ENCODE peak calls at places on chromosomes 1 and 21, in ten cellular contexts. G is dorsolateral prefrontal cortex; R is fibroblast of lung; J is neural progenitor cell; C is endodermal cell; E is astrocyte; S is CD4-positive, alpha-beta T cell; Y is progenitor cell of endocrine pancreas; T is cardiac muscle cell; K is omental fat pad. M is an unnamed sample.

GRCh38 chr1:53108646-53109580 is 33.5 kb downstream of the SLC1A7 start:
- DNase-seq in G (no peak), R (peak), J (no peak), C (peak), E (peak), S (no peak), Y (no peak), T (peak), K (no peak), M (no peak)

GRCh38 chr1:84683508-84683907 is 6.8 kb downstream of the SSX2IP start:
- DNase-seq in G (no peak), R (no peak), J (no peak), C (no peak), E (no peak), S (no peak), Y (no peak), T (no peak), K (no peak), M (no peak)

GRCh38 chr1:167490765-167491164 is 27.6 kb downstream of the CD247 start:
- DNase-seq in G (no peak), R (no peak), J (no peak), C (no peak), E (no peak), S (no peak), Y (no peak), T (no peak), K (no peak), M (no peak)

GRCh38 chr21:46116189-46116845 is 18.4 kb downstream of the COL6A2 start:
- DNase-seq in G (peak), R (no peak), J (no peak), C (peak), E (no peak), S (no peak), Y (peak), T (no peak), K (peak), M (no peak)

GRCh38 chr1:209800984-209801834 is 4.7 kb downstream of the IRF6 start:
- DNase-seq in G (no peak), R (peak), J (no peak), C (no peak), E (peak), S (no peak), Y (no peak), T (no peak), K (no peak), M (no peak)

GRCh38 chr1:71170925-71171324 is 90.1 kb upstream of the ZRANB2 start:
- DNase-seq in G (no peak), R (no peak), J (peak), C (no peak), E (no peak), S (no peak), Y (no peak), T (no peak), K (no peak), M (no peak)

GRCh38 chr1:202967684-202968281 is 726 bp upstream of the CYB5R1 start:
- DNase-seq in G (no peak), R (no peak), J (peak), C (no peak), E (no peak), S (no peak), Y (no peak), T (no peak), K (no peak), M (no peak)

GRCh38 chr1:41647202-41648135 is 163.0 kb upstream of the EDN2 start:
- DNase-seq in G (no peak), R (no peak), J (no peak), C (peak), E (no peak), S (no peak), Y (no peak), T (no peak), K (no peak), M (no peak)

GRCh38 chr1:208540724-208541123 is 296.5 kb upstream of the PLXNA2 start:
- DNase-seq in G (no peak), R (no peak), J (no peak), C (peak), E (no peak), S (no peak), Y (no peak), T (no peak), K (no peak), M (no peak)

GRCh38 chr1:180917306-180918065 is 4.8 kb downstream of the KIAA1614 start:
- DNase-seq in G (no peak), R (peak), J (peak), C (peak), E (no peak), S (no peak), Y (no peak), T (no peak), K (no peak), M (no peak)

GRCh38 chr1:27971674-27972073 is 11.9 kb downstream of the XKR8 start:
- DNase-seq in G (no peak), R (peak), J (no peak), C (no peak), E (no peak), S (no peak), Y (no peak), T (peak), K (no peak), M (no peak)

GRCh38 chr1:56080123-56080522 is 499.2 kb downstream of the PLPP3 start:
- DNase-seq in G (no peak), R (no peak), J (no peak), C (no peak), E (no peak), S (no peak), Y (no peak), T (no peak), K (no peak), M (no peak)

GRCh38 chr21:34352556-34352955 is 11.2 kb upstream of the KCNE2 start:
- DNase-seq in G (no peak), R (no peak), J (no peak), C (peak), E (no peak), S (no peak), Y (no peak), T (no peak), K (no peak), M (no peak)

GRCh38 chr1:230710543-230710904 is 3.4 kb downstream of the AGT start:
- DNase-seq in G (no peak), R (no peak), J (no peak), C (no peak), E (no peak), S (no peak), Y (no peak), T (no peak), K (no peak), M (no peak)

GRCh38 chr1:230707732-230708630 is 5.9 kb downstream of the AGT start:
- DNase-seq in G (no peak), R (no peak), J (no peak), C (no peak), E (no peak), S (no peak), Y (no peak), T (no peak), K (no peak), M (no peak)

GRCh38 chr1:230709619-230710542 is 4.0 kb downstream of the AGT start:
- DNase-seq in G (no peak), R (no peak), J (peak), C (no peak), E (no peak), S (no peak), Y (no peak), T (peak), K (no peak), M (no peak)

GRCh38 chr1:230706887-230707731 is 6.8 kb downstream of the AGT start:
- DNase-seq in G (no peak), R (no peak), J (no peak), C (no peak), E (no peak), S (no peak), Y (no peak), T (no peak), K (no peak), M (no peak)

GRCh38 chr1:230708631-230709580 is 5.0 kb downstream of the AGT start:
- DNase-seq in G (no peak), R (no peak), J (no peak), C (no peak), E (no peak), S (no peak), Y (no peak), T (no peak), K (no peak), M (no peak)
- TF ChIP-seq CTCF in G (no peak), R (no peak), J (no peak), C (no peak), E (no peak), S (no peak), Y (no peak), T (no peak), K (no peak), M (no peak)

DNA sequence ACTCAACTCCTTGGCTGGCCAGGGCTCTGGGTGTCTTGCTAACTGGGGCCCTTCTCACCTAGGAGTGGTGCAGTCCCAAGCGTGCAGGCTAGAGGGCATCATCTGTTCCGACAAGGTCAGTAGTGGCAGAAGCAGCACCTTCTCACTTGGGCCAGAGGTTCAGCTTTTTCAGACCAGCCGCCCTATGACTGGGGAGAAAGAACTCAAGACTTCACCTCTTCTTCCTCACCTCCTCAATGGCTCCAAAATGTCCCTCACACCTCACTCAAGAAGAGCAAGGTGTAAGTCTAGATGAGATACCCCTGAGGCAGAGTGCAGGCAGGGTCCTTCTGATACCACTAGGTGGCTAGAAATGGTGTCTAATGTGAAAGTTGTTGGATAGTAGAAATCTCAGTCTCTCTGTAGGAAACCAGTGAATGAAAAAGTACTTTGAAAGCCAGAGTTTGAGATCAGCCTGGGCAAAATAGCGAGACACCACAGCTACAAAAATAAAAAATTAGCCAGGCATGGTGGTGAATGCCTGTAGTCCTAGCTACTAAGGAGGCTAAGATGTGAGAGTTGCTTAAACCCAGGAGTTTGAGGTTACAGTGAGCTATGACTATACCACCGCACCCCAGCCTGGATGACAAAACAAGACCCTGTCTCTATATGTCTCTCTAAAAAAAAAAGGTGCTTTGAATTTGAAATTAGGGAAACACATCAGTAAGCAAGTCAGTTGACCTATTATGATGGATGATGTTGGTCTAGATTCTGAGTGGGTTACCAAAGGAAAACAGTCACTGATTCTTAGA is 8.6 kb upstream of the IL20 start:
- DNase-seq in G (no peak), R (no peak), J (no peak), C (peak), E (no peak), S (peak), Y (no peak), T (no peak), K (no peak), M (no peak)
- TF ChIP-seq CTCF in G (no peak), R (peak), J (peak), C (peak), E (no peak), S (peak), Y (peak), T (peak), K (no peak), M (peak)

GRCh38 chr21:14120091-14120734 is 90.5 kb downstream of the LIPI start:
- DNase-seq in G (no peak), R (no peak), J (peak), C (peak), E (no peak), S (peak), Y (no peak), T (peak), K (no peak), M (peak)
- TF ChIP-seq CTCF in G (peak), R (no peak), J (peak), C (peak), E (no peak), S (peak), Y (peak), T (no peak), K (no peak), M (peak)

DNA sequence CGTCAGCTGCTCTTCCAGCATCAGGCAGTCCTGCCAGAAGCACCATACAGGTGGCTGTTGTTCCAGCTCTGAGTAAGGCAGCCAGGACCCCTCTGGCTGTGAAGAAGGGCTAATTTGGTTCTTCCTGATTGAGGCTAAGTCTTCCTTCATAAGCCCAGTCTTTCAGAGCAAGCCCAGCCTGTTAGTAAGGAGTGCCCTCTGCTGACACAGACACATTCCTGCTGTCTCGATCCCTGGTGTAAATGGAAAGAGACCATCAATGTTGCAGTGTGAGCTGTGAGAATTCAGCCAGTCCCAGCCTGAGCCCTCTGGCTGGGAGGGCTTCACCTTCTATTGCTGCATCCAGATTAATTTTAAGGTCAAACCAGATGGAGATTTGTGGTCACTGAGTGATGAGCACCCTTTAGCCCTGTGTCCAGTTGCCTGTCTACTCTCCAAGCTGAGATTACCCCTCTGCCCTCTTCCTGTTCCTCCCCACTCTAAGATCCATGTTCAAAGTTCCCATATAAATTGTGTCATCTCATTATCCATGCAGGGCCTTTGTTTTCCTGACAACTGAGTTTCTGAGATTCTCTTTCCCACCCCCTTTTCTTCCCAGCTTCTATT is 44.8 kb upstream of the KIRREL1 start:
- DNase-seq in G (no peak), R (peak), J (peak), C (peak), E (peak), S (no peak), Y (peak), T (peak), K (no peak), M (peak)
- TF ChIP-seq CTCF in G (peak), R (peak), J (peak), C (peak), E (peak), S (no peak), Y (peak), T (peak), K (no peak), M (peak)

DNA sequence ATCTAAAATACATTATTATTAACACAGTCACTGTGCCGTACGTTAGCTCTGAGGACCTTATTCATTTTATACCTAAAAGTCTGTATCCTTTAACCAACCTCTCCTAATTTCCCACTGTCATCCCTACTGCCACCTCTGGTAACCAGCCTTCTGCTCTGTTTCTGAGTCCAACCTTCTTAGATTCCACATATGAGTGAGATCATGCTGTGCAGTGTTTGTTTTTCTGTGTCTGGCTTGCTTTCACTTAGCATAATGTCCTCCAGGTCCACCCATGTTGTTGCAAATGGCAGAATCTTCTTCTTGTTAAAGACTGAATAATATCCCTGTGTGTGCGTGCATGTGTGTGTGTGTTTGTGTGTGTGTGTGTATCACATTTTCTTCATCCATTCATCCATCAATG is 64.2 kb downstream of the ETS2 start:
- DNase-seq in G (no peak), R (no peak), J (no peak), C (no peak), E (no peak), S (no peak), Y (no peak), T (no peak), K (no peak), M (no peak)
- TF ChIP-seq CTCF in G (no peak), R (no peak), J (no peak), C (peak), E (no peak), S (no peak), Y (no peak), T (no peak), K (no peak), M (no peak)

GRCh38 chr1:204204944-204205343 is 8.7 kb upstream of the KISS1 start:
- DNase-seq in G (no peak), R (no peak), J (no peak), C (no peak), E (no peak), S (no peak), Y (no peak), T (no peak), K (no peak), M (no peak)

GRCh38 chr1:204203206-204203767 is 7.0 kb upstream of the KISS1 start:
- DNase-seq in G (no peak), R (peak), J (no peak), C (no peak), E (no peak), S (no peak), Y (no peak), T (no peak), K (no peak), M (no peak)

GRCh38 chr1:204205486-204205885 is 8.3 kb downstream of the GOLT1A start:
- DNase-seq in G (no peak), R (no peak), J (no peak), C (no peak), E (no peak), S (no peak), Y (no peak), T (no peak), K (no peak), M (no peak)

GRCh38 chr1:204207136-204207616 is 6.6 kb downstream of the GOLT1A start:
- DNase-seq in G (peak), R (peak), J (peak), C (peak), E (no peak), S (peak), Y (peak), T (peak), K (peak), M (peak)

DNA sequence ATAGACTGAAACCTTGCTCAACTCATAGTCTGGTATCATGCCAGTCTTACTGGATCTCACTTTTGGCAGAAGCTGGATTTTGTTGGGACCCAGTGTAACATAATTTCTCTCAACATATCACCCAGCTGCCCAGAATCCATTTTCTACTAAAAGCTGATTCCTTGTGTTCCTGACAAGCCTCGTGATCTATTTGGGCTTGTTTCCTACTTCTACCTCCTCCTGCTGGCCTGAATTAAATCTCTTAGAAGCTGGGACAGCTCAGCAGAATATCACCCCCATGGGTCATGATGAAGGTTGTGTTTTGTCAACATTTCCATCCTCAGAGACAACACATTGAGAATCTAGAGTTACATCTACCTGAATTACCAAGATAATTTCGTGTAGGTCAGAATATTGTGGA is 7.7 kb downstream of the GOLT1A start:
- DNase-seq in G (no peak), R (peak), J (no peak), C (peak), E (no peak), S (no peak), Y (no peak), T (no peak), K (no peak), M (no peak)
- TF ChIP-seq CTCF in G (no peak), R (peak), J (no peak), C (peak), E (peak), S (no peak), Y (no peak), T (no peak), K (no peak), M (no peak)

GRCh38 chr21:44549525-44550211 is 1.6 kb downstream of the KRTAP10-2 start:
- DNase-seq in G (no peak), R (no peak), J (no peak), C (peak), E (no peak), S (no peak), Y (peak), T (no peak), K (no peak), M (no peak)
- TF ChIP-seq CTCF in G (no peak), R (no peak), J (no peak), C (no peak), E (no peak), S (no peak), Y (no peak), T (no peak), K (no peak), M (no peak)

GRCh38 chr1:150579110-150579954 is at the start of gene MCL1:
- DNase-seq in G (peak), R (peak), J (peak), C (peak), E (peak), S (peak), Y (peak), T (peak), K (no peak), M (peak)
- TF ChIP-seq CTCF in G (peak), R (no peak), J (no peak), C (no peak), E (no peak), S (no peak), Y (no peak), T (no peak), K (no peak), M (no peak)

M was measured in neural crest cell.